ENCODE peak calls at places on chromosome 14, in seven cellular contexts. W, X, Y, N, T, F and B are unnamed samples.

GRCh38 chr14:96130854-96131253 is 73.8 kb upstream of the BDKRB2 start:
- DNase-seq in Y (no peak), W (no peak), F (no peak), N (no peak), X (no peak), T (no peak), B (no peak)

GRCh38 chr14:50955373-50956043 is 11.2 kb upstream of the PYGL start:
- DNase-seq in N (peak; percentile 85), W (no peak), Y (peak; percentile 78), X (peak; percentile 77), F (no peak), T (peak; percentile 70), B (no peak)

GRCh38 chr14:100892496-100893227 is 10.9 kb downstream of the RTL1 start:
- DNase-seq in Y (no peak), X (peak; percentile 3), F (peak; percentile 7), N (peak; percentile 42), T (no peak), W (no peak), B (peak; percentile 48)

GRCh38 chr14:92613008-92613658 is 99.6 kb downstream of the RIN3 start:
- DNase-seq in T (no peak), F (no peak), X (peak; percentile 50), W (no peak), N (no peak), Y (no peak), B (no peak)

GRCh38 chr14:50085570-50086315 is 30.6 kb downstream of the VCPKMT start:
- DNase-seq in T (no peak), Y (peak; percentile 45), N (no peak), W (peak; percentile 95), X (no peak), F (no peak), B (no peak)

GRCh38 chr14:31937730-31938346 is 139.3 kb upstream of the ARHGAP5 start:
- DNase-seq in T (peak; percentile 52), F (no peak), W (peak; percentile 55), X (peak; percentile 70), N (peak; percentile 67), Y (peak; percentile 54), B (no peak)

GRCh38 chr14:89936654-89937185 is 17.8 kb downstream of the EFCAB11 start:
- DNase-seq in W (no peak), N (no peak), Y (no peak), X (no peak), T (no peak), F (no peak), B (no peak)

GRCh38 chr14:69636718-69637480 is 25.5 kb downstream of the SUSD6 start:
- DNase-seq in N (no peak), X (no peak), W (no peak), Y (no peak), T (no peak), F (no peak), B (no peak)

GRCh38 chr14:100566119-100566518 is 21.1 kb downstream of the BEGAIN start:
- DNase-seq in W (no peak), X (peak; percentile 83), T (peak; percentile 95), Y (no peak), N (no peak), F (no peak), B (no peak)

GRCh38 chr14:51872396-51872795 is 12.0 kb downstream of the GNG2 start:
- DNase-seq in X (no peak), N (no peak), Y (no peak), W (no peak), T (no peak), F (no peak), B (no peak)

GRCh38 chr14:71711619-71712018 is 220.6 kb upstream of the RGS6 start:
- DNase-seq in X (no peak), T (no peak), F (no peak), Y (no peak), N (no peak), W (no peak), B (no peak)

GRCh38 chr14:73136387-73137221 is at the start of gene PSEN1:
- DNase-seq in T (peak; percentile 94), X (peak; percentile 98), F (peak; percentile 96), W (peak; percentile 79), Y (peak; percentile 97), N (peak; percentile 98), B (peak; percentile 98)

GRCh38 chr14:27553820-27554219 is 956.0 kb upstream of the NOVA1 start:
- DNase-seq in T (no peak), N (no peak), X (no peak), W (no peak), F (no peak), Y (no peak), B (no peak)

GRCh38 chr14:67729072-67729561 is 27.4 kb downstream of the RDH12 start:
- DNase-seq in Y (no peak), W (no peak), N (no peak), F (no peak), X (peak; percentile 69), T (peak; percentile 48), B (no peak)

GRCh38 chr14:67949771-67950170 is 130.2 kb downstream of the RAD51B start:
- DNase-seq in Y (no peak), T (no peak), W (no peak), X (no peak), F (no peak), N (no peak), B (no peak)

GRCh38 chr14:29310210-29310609 is 543.6 kb downstream of the FOXG1 start:
- DNase-seq in W (no peak), F (no peak), X (no peak), N (no peak), Y (no peak), T (no peak), B (no peak)

GRCh38 chr14:100328495-100329163 is 5.5 kb downstream of the SLC25A47 start:
- DNase-seq in F (no peak), W (no peak), Y (no peak), N (no peak), T (peak; percentile 82), X (peak; percentile 65), B (no peak)

GRCh38 chr14:73269729-73270651 is 32.7 kb downstream of the PAPLN start:
- DNase-seq in N (peak; percentile 68), W (no peak), F (peak; percentile 49), T (peak; percentile 48), X (peak; percentile 58), Y (peak; percentile 57), B (peak; percentile 64)

GRCh38 chr14:64412237-64412636 is 24.1 kb downstream of the MTHFD1 start:
- DNase-seq in N (no peak), W (no peak), F (no peak), Y (no peak), X (no peak), T (no peak), B (no peak)
- H3K36me3 ChIP-seq in N (peaks cover 11% of the 10 kb centered on the region), W (peaks cover 10% of the 10 kb centered on the region), F (no peaks in the 10 kb centered on the region), Y (no peaks in the 10 kb centered on the region), X (no peaks in the 10 kb centered on the region), T (peaks cover 4% of the 10 kb centered on the region), B (peaks cover 37% of the 10 kb centered on the region)

GRCh38 chr14:74392616-74393570 is 33.1 kb downstream of the SYNDIG1L start:
- DNase-seq in N (no peak), Y (no peak), W (no peak), T (no peak), X (no peak), F (no peak), B (peak; percentile 72)

GRCh38 chr14:74391479-74391878 is 34.5 kb downstream of the SYNDIG1L start:
- DNase-seq in Y (no peak), W (no peak), N (no peak), T (no peak), X (no peak), F (no peak), B (no peak)

GRCh38 chr14:74394549-74394948 is 31.5 kb downstream of the SYNDIG1L start:
- DNase-seq in N (no peak), F (no peak), X (no peak), T (no peak), W (no peak), Y (no peak), B (no peak)

GRCh38 chr14:74389980-74390379 is 36.0 kb downstream of the SYNDIG1L start:
- DNase-seq in F (no peak), W (no peak), N (no peak), T (peak; percentile 36), Y (no peak), X (no peak), B (no peak)

DNA sequence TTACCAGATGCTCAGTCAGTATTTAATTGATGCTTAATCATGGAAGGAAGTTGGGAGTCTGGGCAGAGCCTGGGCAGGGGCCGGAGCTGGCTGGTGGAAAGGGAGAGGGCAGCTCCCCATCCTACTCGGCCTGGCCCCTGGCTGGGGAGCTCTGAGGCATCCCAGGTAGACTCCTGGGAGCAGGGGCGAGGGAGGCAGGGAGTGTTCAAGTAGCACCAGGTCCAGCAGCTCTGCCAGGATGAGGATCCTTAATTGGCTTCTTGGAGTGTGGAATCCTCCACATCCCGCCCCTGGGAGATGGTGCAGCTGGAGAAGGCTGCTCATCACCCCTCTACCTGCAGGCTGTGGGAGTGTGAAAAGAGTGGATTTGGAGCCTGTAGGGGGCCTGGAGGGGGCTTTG is 30.9 kb downstream of the SYNDIG1L start:
- DNase-seq in N (no peak), F (no peak), T (no peak), Y (no peak), W (no peak), X (no peak), B (peak; percentile 55)
- TF ChIP-seq POLR2A in N (no peak), F (no peak), T (no peak), Y (no peak), W (no peak), X (no peak), B (no peak)

DNA sequence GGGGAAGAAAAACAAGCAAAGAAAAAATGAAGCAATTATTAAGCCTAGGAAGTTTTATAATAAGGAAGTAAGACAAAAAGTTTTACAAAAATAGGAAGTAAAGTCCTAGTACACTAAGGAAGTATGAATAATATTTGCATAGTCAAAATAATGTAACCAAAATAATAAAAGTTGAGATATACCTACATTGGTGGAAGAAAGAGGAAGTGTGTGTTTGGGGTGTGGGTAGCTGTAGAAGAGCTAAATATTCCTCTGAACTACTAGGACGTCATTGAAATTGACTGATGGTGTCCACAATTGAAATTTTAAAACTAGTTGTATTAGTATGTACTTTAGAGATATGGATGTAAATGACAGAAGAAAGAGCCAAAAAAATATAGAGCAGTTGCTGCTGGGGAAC is 228.4 kb upstream of the OTX2 start:
- DNase-seq in X (no peak), W (no peak), N (no peak), Y (no peak), F (no peak), T (no peak), B (no peak)
- H3K36me3 ChIP-seq in X (no peaks in the 10 kb centered on the region), W (no peaks in the 10 kb centered on the region), N (no peaks in the 10 kb centered on the region), Y (no peaks in the 10 kb centered on the region), F (no peaks in the 10 kb centered on the region), T (no peaks in the 10 kb centered on the region), B (no peaks in the 10 kb centered on the region)

DNA sequence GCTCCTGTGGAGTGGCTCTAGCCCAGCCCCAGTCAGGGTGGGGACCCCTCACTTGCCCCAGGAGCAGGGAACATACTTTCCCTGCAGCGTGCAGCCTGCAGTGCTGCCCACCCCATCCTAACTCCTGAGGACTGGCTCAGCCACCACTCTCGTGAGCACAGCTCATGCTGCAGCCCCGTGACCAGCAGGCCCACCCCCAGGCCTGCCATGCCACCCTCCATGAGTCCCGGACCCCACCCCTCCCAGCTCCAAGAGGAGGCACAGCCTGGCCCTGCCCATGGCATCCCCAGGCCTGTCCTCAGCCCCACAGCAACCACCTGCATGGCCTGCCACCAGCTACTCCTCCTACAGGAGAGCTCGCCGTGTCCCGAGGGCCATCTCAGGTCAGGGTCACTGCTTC is 3.9 kb upstream of the JAG2 start:
- DNase-seq in N (no peak), X (no peak), Y (no peak), T (no peak), W (no peak), F (no peak), B (no peak)
- TF ChIP-seq POLR2A in N (no peak), X (no peak), Y (no peak), T (no peak), W (no peak), F (no peak), B (no peak)